ENCODE peak calls at places on chromosomes 4 and X, in five cellular contexts. C is choroid plexus epithelial cell, A is tibial nerve, T is lower lobe of right lung, V is thoracic aorta. W is an unnamed sample.

GRCh38 chr4:142211444-142211843 is 575.1 kb downstream of the IL15 start:
- DNase-seq in T (no peak), V (no peak), C (peak), A (no peak), W (no peak)

GRCh38 chr4:188824553-188824952 is 685.3 kb downstream of the TRIML1 start:
- DNase-seq in T (no peak), V (no peak), A (no peak), C (no peak), W (no peak)

GRCh38 chr4:2798399-2799301 is 5.8 kb downstream of the SH3BP2 start:
- DNase-seq in V (peak), C (peak), T (peak), A (no peak), W (no peak)

GRCh38 chrX:118116308-118117068 is at the start of gene KLHL13:
- DNase-seq in T (peak), C (peak), A (peak), V (no peak), W (peak)

GRCh38 chr4:181604546-181604945 is 638.7 kb upstream of the TENM3 start:
- DNase-seq in T (no peak), V (no peak), C (no peak), A (no peak), W (no peak)

GRCh38 chrX:130085551-130085986 is 24.7 kb downstream of the ELF4 start:
- DNase-seq in T (no peak), A (no peak), C (no peak), V (no peak), W (no peak)

GRCh38 chr4:126144838-126145237 is 830.1 kb downstream of the FAT4 start:
- DNase-seq in C (no peak), T (no peak), V (no peak), A (no peak), W (no peak)

GRCh38 chr4:3802571-3803474 is 36.6 kb downstream of the ADRA2C start:
- DNase-seq in A (no peak), V (no peak), T (peak), C (no peak), W (no peak)

GRCh38 chrX:41906515-41907165 is 16.7 kb downstream of the CASK start:
- DNase-seq in V (no peak), A (no peak), T (no peak), C (peak), W (no peak)

DNA sequence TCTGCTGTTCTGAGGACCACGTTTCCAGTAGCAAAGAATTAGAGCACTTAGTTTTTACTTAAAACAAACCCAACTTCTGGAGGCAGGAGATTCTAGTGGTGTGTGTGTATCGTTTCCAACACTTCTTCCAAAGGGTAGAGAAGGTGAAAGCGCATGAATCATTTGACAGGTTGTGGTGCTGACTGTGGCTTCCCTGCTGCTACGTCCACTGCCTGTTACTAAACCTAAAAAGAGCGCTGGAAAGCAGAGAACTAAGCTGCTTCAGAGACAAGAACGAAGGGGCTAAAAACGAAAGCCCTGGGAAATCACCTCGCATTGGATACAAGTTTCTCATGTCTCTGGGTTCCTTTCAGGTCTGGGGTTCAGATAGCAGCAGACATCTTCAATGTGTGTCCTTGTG is 4.6 kb upstream of the HELT start:
- DNase-seq in T (no peak), V (no peak), A (no peak), C (peak), W (no peak)
- TF ChIP-seq CTCF in T (no peak), V (no peak), A (no peak), C (no peak), W (no peak)

DNA sequence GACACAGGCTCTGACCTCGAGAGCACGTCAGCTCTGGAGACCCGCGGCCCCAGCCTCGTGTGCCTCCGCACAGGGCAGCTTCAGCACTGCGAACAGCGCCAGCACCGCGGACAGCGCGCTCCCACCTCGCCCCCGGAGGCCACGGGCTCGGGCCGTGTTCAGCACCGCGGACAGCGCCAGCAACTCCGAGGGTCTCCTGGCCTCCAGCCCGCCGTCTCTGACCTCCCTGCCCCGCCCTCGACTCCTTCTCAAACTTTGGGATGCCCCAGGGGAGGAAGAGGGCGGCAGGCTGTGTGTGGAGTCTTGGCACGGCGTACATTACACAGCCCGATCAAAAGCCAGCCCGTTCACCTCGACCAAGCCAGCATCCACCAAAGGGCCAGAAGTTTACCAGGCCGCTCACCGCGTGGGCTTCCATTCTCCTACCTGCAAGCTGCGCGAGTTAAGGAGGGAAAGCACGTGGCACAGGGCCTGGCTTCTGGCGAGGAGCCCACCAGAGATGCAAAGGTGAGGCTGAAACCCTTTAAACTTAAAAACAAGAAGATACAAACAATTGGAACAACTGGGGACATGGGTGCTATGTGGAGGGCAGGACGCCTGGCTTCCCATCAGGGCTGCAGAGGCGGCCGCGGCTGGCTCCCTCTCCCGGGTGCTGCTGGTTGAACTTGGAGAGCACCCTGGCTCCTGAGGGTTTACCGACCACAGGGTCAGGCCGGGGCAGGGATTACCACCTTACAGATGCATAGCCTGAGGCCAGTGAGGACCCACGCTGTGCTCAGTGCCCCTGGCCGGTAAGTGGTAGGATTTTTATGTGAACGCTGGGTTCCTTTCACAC is 4.5 kb upstream of the NKX1-1 start:
- DNase-seq in T (peak), C (peak), V (no peak), A (no peak), W (peak)
- TF ChIP-seq CTCF in T (no peak), C (no peak), V (no peak), A (no peak), W (no peak)

DNA sequence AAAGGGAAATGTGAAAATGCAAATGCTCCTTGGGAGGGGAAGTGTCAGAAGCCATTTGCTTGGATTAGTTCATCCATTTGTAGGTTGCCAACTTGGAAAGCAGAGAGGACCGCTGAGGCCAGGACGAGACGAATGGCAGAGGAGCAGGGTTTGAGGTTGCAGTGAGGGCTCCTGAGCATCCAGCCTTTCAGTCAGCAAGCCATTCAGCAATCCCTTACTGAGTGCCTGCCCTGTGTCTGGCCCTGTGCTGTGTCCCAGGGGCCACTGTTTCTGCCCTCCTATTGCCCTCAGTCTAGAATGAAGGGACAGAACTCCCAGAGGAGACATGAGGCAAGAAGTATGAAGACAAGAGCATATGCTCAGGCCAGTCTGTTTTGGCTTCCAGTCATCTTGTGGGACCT is 45.8 kb upstream of the PGRMC1 start:
- DNase-seq in V (no peak), T (no peak), C (no peak), A (peak), W (no peak)
- TF ChIP-seq CTCF in V (no peak), T (no peak), C (no peak), A (no peak), W (no peak)

DNA sequence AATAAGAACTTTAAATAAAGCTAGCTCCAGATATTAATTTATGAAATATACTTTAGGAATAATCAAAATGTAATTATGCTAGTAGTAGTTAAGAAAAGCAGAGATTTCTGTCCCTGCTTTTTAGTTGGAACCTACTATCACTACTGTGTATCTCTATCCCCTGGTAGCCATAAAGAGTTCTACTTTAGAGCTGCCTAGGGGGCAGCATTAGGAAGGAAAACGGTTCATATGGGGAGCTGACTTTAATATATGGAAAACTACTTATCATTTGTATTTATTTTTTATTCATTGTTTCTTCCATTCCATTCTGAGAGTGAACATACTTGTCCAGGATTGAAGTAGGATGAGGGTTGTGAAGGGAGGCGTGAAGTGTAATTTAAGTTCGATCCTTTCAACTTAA is 40.9 kb downstream of the CPEB2 start:
- DNase-seq in A (no peak), C (peak), T (no peak), V (no peak), W (no peak)
- TF ChIP-seq CTCF in A (no peak), C (peak), T (no peak), V (no peak), W (no peak)

DNA sequence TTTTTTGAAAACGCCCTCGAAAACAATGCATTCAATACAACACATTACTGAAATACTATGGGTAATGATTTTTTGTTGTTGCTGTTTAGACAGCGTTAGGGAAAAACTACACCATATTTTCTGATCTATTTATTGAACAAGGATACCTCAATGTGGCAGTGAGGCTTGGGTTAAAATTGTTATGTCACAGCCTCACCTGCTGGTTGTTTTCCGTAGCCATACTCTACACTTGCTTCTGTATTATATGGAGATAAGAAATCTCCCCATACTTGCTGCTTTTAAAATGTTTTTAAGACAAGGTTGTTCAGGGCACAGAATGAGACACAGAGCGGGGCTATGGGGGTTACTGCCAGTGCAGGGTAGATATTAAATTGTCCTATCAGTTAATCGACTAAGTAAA is 221.6 kb upstream of the FTHL17 start:
- DNase-seq in C (no peak), T (no peak), V (no peak), A (no peak), W (no peak)
- TF ChIP-seq CTCF in C (no peak), T (peak), V (no peak), A (no peak), W (no peak)

GRCh38 chr4:121696641-121697461 is at the start of gene ANXA5:
- DNase-seq in C (peak), V (peak), A (peak), T (peak), W (peak)
- TF ChIP-seq CTCF in C (peak), V (no peak), A (peak), T (no peak), W (no peak)

W was measured in mesothelial cell of epicardium.